ENCODE peak calls at places on chromosomes 4 and X, in four cellular contexts. One of them, this sample, is unnamed.

GRCh38 chrX:115892787-115893671 is 277.5 kb upstream of the AGTR2 start:
- DNase-seq in lung: peak; percentile 74
- DNase-seq in CD8-positive, alpha-beta memory T cell: peak; percentile 38
- DNase-seq in mammary epithelial cell: peak; percentile 73
- DNase-seq in this sample: no peak

GRCh38 chr4:156695163-156695562 is 276.4 kb downstream of the PDGFC start:
- DNase-seq in CD8-positive, alpha-beta memory T cell: no peak
- DNase-seq in lung: no peak
- DNase-seq in mammary epithelial cell: no peak
- DNase-seq in this sample: no peak

GRCh38 chr4:102423375-102423774 is 77.8 kb upstream of the NFKB1 start:
- DNase-seq in mammary epithelial cell: no peak
- DNase-seq in lung: no peak
- DNase-seq in CD8-positive, alpha-beta memory T cell: no peak
- DNase-seq in this sample: no peak

GRCh38 chr4:174553828-174554227 is 31.5 kb upstream of the HPGD start:
- DNase-seq in mammary epithelial cell: peak; percentile 72
- DNase-seq in CD8-positive, alpha-beta memory T cell: no peak
- DNase-seq in lung: no peak
- DNase-seq in this sample: no peak

GRCh38 chr4:155809835-155810234 is 51.0 kb downstream of the GUCY1B1 start:
- DNase-seq in lung: no peak
- DNase-seq in mammary epithelial cell: peak; percentile 59
- DNase-seq in CD8-positive, alpha-beta memory T cell: peak; percentile 11
- DNase-seq in this sample: no peak

GRCh38 chr4:52822583-52823477 is 39.3 kb upstream of the RASL11B start:
- DNase-seq in mammary epithelial cell: peak; percentile 85
- DNase-seq in lung: no peak
- DNase-seq in CD8-positive, alpha-beta memory T cell: no peak
- DNase-seq in this sample: no peak

GRCh38 chr4:55318135-55318534 is 27.9 kb upstream of the SRD5A3 start:
- DNase-seq in mammary epithelial cell: no peak
- DNase-seq in lung: no peak
- DNase-seq in CD8-positive, alpha-beta memory T cell: no peak
- DNase-seq in this sample: no peak

GRCh38 chr4:73844352-73844751 is 7.9 kb downstream of the CXCL6 start:
- DNase-seq in mammary epithelial cell: peak; percentile 89
- DNase-seq in lung: no peak
- DNase-seq in CD8-positive, alpha-beta memory T cell: no peak
- DNase-seq in this sample: no peak

GRCh38 chr4:8656185-8656517 is 63.6 kb downstream of the CPZ start:
- DNase-seq in CD8-positive, alpha-beta memory T cell: no peak
- DNase-seq in mammary epithelial cell: no peak
- DNase-seq in lung: no peak
- DNase-seq in this sample: no peak

GRCh38 chr4:4170596-4171150 is 56.1 kb downstream of the OTOP1 start:
- DNase-seq in mammary epithelial cell: no peak
- DNase-seq in lung: no peak
- DNase-seq in CD8-positive, alpha-beta memory T cell: no peak
- DNase-seq in this sample: no peak

GRCh38 chrX:15675490-15675921 is 10.9 kb upstream of the CLTRN start:
- DNase-seq in CD8-positive, alpha-beta memory T cell: no peak
- DNase-seq in lung: peak; percentile 90
- DNase-seq in mammary epithelial cell: peak; percentile 95
- DNase-seq in this sample: peak; percentile 91

GRCh38 chr4:111854494-111855087 is 290.7 kb upstream of the FAM241A start:
- DNase-seq in mammary epithelial cell: peak; percentile 16
- DNase-seq in CD8-positive, alpha-beta memory T cell: no peak
- DNase-seq in lung: no peak
- DNase-seq in this sample: peak; percentile 11

GRCh38 chr4:137394000-137394399 is 138.3 kb downstream of the PCDH18 start:
- DNase-seq in mammary epithelial cell: no peak
- DNase-seq in lung: no peak
- DNase-seq in CD8-positive, alpha-beta memory T cell: no peak
- DNase-seq in this sample: no peak

GRCh38 chr4:15897577-15897976 is 41.0 kb downstream of the FGFBP1 start:
- DNase-seq in CD8-positive, alpha-beta memory T cell: no peak
- DNase-seq in mammary epithelial cell: no peak
- DNase-seq in lung: no peak
- DNase-seq in this sample: no peak

GRCh38 chrX:84188320-84188834 is 378 bp upstream of the RPS6KA6 start:
- DNase-seq in mammary epithelial cell: peak; percentile 14
- DNase-seq in lung: peak; percentile 32
- DNase-seq in CD8-positive, alpha-beta memory T cell: peak; percentile 3
- DNase-seq in this sample: peak; percentile 60

GRCh38 chrX:19972984-19973383 is 17.9 kb downstream of the BCLAF3 start:
- DNase-seq in CD8-positive, alpha-beta memory T cell: no peak
- DNase-seq in mammary epithelial cell: no peak
- DNase-seq in lung: no peak
- DNase-seq in this sample: no peak

GRCh38 chr4:152535236-152535902 is 523 bp downstream of the FBXW7 start:
- DNase-seq in CD8-positive, alpha-beta memory T cell: no peak
- DNase-seq in lung: no peak
- DNase-seq in mammary epithelial cell: no peak
- DNase-seq in this sample: no peak

GRCh38 chr4:65635051-65635821 is 35.1 kb downstream of the EPHA5 start:
- DNase-seq in lung: no peak
- DNase-seq in mammary epithelial cell: no peak
- DNase-seq in CD8-positive, alpha-beta memory T cell: no peak
- DNase-seq in this sample: no peak

GRCh38 chr4:111204807-111205206 is 581.9 kb upstream of the PITX2 start:
- DNase-seq in lung: no peak
- DNase-seq in mammary epithelial cell: no peak
- DNase-seq in CD8-positive, alpha-beta memory T cell: no peak
- DNase-seq in this sample: no peak

GRCh38 chr4:24801136-24801855 is 5.9 kb downstream of the SOD3 start:
- DNase-seq in mammary epithelial cell: no peak
- DNase-seq in CD8-positive, alpha-beta memory T cell: no peak
- DNase-seq in lung: no peak
- DNase-seq in this sample: no peak

GRCh38 chrX:20217279-20217678 is 49.4 kb downstream of the RPS6KA3 start:
- DNase-seq in lung: no peak
- DNase-seq in CD8-positive, alpha-beta memory T cell: no peak
- DNase-seq in mammary epithelial cell: peak; percentile 51
- DNase-seq in this sample: no peak

GRCh38 chrX:102787283-102787682 is 66.7 kb downstream of the GPRASP3 start:
- DNase-seq in CD8-positive, alpha-beta memory T cell: no peak
- DNase-seq in lung: no peak
- DNase-seq in mammary epithelial cell: no peak
- DNase-seq in this sample: no peak

GRCh38 chr4:74127745-74128144 is 28.8 kb upstream of the CXCL2 start:
- DNase-seq in lung: no peak
- DNase-seq in mammary epithelial cell: no peak
- DNase-seq in CD8-positive, alpha-beta memory T cell: no peak
- DNase-seq in this sample: no peak

GRCh38 chr4:69321153-69321729 is 41.0 kb downstream of the UGT2B28 start:
- DNase-seq in mammary epithelial cell: peak; percentile 34
- DNase-seq in CD8-positive, alpha-beta memory T cell: no peak
- DNase-seq in lung: no peak
- DNase-seq in this sample: no peak

GRCh38 chrX:727738-728621 is 97.4 kb downstream of the SHOX start:
- DNase-seq in lung: no peak
- DNase-seq in CD8-positive, alpha-beta memory T cell: no peak
- DNase-seq in mammary epithelial cell: no peak
- DNase-seq in this sample: no peak

GRCh38 chr4:25878676-25879075 is 15.9 kb upstream of the SEL1L3 start:
- DNase-seq in lung: no peak
- DNase-seq in CD8-positive, alpha-beta memory T cell: no peak
- DNase-seq in mammary epithelial cell: no peak
- DNase-seq in this sample: no peak

GRCh38 chrX:46574337-46574940 is 874 bp downstream of the CHST7 start:
- DNase-seq in CD8-positive, alpha-beta memory T cell: no peak
- DNase-seq in lung: no peak
- DNase-seq in mammary epithelial cell: peak; percentile 34
- DNase-seq in this sample: peak; percentile 37

GRCh38 chrX:56343231-56343630 is 111.1 kb downstream of the KLF8 start:
- DNase-seq in lung: no peak
- DNase-seq in mammary epithelial cell: no peak
- DNase-seq in CD8-positive, alpha-beta memory T cell: no peak
- DNase-seq in this sample: no peak

DNA sequence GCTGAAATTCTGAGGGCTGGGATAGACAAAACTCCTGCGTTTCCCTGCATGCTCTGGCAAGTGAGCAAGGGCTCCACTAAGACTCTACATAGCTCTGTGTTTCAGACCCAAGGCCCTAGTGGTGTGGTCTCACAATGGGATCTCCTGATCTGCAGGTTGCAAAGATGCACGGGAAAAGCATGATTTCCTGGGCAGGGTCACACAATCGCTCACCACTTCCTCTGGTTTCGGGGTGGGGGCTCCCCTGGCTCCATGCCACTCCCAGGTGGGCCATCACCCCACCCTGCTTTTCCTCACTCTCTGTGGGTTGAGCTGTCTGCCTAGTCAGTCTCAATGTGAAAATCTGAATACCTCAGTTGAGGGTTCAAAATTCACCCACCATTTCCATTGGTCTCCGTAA is 111.5 kb downstream of the KLF8 start:
- DNase-seq in CD8-positive, alpha-beta memory T cell: peak; percentile 10
- DNase-seq in mammary epithelial cell: no peak
- DNase-seq in lung: no peak
- DNase-seq in this sample: no peak
- H3K9me3 ChIP-seq in CD8-positive, alpha-beta memory T cell: no peaks in the 10 kb centered on the region
- H3K9me3 ChIP-seq in mammary epithelial cell: no peaks in the 10 kb centered on the region
- H3K9me3 ChIP-seq in lung: no peaks in the 10 kb centered on the region
- H3K9me3 ChIP-seq in this sample: no peaks in the 10 kb centered on the region

GRCh38 chr4:33911951-33912350 is 2332.4 kb downstream of the ARAP2 start:
- DNase-seq in mammary epithelial cell: no peak
- DNase-seq in lung: no peak
- DNase-seq in CD8-positive, alpha-beta memory T cell: no peak
- DNase-seq in this sample: no peak
- H3K9me3 ChIP-seq in mammary epithelial cell: peaks cover 3% of the 10 kb centered on the region
- H3K9me3 ChIP-seq in lung: no peaks in the 10 kb centered on the region
- H3K9me3 ChIP-seq in CD8-positive, alpha-beta memory T cell: no peaks in the 10 kb centered on the region
- H3K9me3 ChIP-seq in this sample: no peaks in the 10 kb centered on the region

GRCh38 chr4:163592207-163592606 is 97.7 kb downstream of the TMA16 start:
- DNase-seq in lung: no peak
- DNase-seq in mammary epithelial cell: no peak
- DNase-seq in CD8-positive, alpha-beta memory T cell: no peak
- DNase-seq in this sample: no peak

GRCh38 chr4:163587867-163588266 is 93.4 kb downstream of the TMA16 start:
- DNase-seq in lung: no peak
- DNase-seq in CD8-positive, alpha-beta memory T cell: no peak
- DNase-seq in mammary epithelial cell: no peak
- DNase-seq in this sample: no peak

GRCh38 chr4:163591614-163592020 is 97.1 kb downstream of the TMA16 start:
- DNase-seq in lung: no peak
- DNase-seq in CD8-positive, alpha-beta memory T cell: no peak
- DNase-seq in mammary epithelial cell: no peak
- DNase-seq in this sample: no peak

GRCh38 chr4:163590103-163590502 is 95.6 kb downstream of the TMA16 start:
- DNase-seq in CD8-positive, alpha-beta memory T cell: no peak
- DNase-seq in mammary epithelial cell: no peak
- DNase-seq in lung: no peak
- DNase-seq in this sample: no peak

DNA sequence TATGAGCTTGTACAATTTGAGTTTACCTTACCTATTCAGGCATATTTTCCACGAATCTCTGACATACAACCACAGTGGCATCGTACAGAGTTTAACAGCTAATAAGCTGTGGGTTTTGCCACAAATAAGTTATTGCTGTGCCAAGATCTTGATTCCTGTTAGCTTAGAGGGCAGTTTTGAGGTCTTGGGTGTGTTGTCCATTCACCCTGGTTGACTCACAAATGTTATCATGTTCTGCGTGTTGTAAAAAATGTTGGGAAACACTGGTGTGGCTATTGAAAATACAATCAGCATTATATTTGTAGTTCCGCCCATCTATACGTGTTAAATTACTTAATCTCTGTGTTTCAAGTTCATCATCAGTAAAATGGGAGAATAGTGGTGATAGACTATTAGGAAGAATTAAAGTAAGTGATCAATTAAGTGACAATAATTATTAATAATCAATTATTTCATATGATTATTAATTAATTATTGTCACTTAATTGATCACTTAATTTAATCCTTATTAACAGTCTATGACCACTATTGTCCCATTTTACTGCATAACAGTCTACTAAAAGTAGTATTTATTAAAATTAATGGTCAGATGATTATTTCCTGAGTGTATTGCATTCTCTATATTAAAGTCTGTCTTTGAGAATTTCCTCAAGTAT is 96.2 kb downstream of the TMA16 start:
- DNase-seq in lung: no peak
- DNase-seq in CD8-positive, alpha-beta memory T cell: no peak
- DNase-seq in mammary epithelial cell: peak; percentile 18
- DNase-seq in this sample: no peak
- H3K9me3 ChIP-seq in lung: no peaks in the 10 kb centered on the region
- H3K9me3 ChIP-seq in CD8-positive, alpha-beta memory T cell: no peaks in the 10 kb centered on the region
- H3K9me3 ChIP-seq in mammary epithelial cell: no peaks in the 10 kb centered on the region
- H3K9me3 ChIP-seq in this sample: no peaks in the 10 kb centered on the region

GRCh38 chrX:1874416-1874815 is 259.6 kb downstream of the ASMT start:
- DNase-seq in CD8-positive, alpha-beta memory T cell: no peak
- DNase-seq in mammary epithelial cell: no peak
- DNase-seq in lung: no peak
- DNase-seq in this sample: no peak
- H3K9me3 ChIP-seq in CD8-positive, alpha-beta memory T cell: no peaks in the 10 kb centered on the region
- H3K9me3 ChIP-seq in mammary epithelial cell: peaks cover 17% of the 10 kb centered on the region
- H3K9me3 ChIP-seq in lung: peaks cover 3% of the 10 kb centered on the region
- H3K9me3 ChIP-seq in this sample: no peaks in the 10 kb centered on the region

DNA sequence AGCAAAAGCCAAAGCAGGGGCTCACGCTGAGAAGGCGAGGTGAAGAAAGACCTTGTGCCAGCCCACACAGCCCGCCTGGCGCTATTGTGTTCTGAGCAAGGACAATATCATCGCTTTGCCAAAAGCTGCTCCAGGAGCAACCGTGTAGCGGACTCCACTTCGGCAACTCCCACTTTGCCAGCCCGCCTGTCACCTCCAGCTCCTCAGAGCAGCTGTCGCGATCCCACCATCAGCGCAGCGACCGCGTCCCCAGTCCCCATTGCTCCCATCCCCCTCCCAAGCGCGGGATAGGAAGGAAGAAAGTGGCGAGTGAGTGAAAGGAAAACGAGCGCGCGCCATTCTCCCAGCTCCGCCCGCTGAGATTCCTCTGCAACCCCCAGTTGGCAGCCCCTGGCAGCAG is 759 bp downstream of the ZC4H2 start:
- DNase-seq in lung: no peak
- DNase-seq in CD8-positive, alpha-beta memory T cell: peak; percentile 13
- DNase-seq in mammary epithelial cell: peak; percentile 28
- DNase-seq in this sample: no peak
- H3K9me3 ChIP-seq in lung: no peaks in the 10 kb centered on the region
- H3K9me3 ChIP-seq in CD8-positive, alpha-beta memory T cell: no peaks in the 10 kb centered on the region
- H3K9me3 ChIP-seq in mammary epithelial cell: peaks cover 8% of the 10 kb centered on the region
- H3K9me3 ChIP-seq in this sample: no peaks in the 10 kb centered on the region

DNA sequence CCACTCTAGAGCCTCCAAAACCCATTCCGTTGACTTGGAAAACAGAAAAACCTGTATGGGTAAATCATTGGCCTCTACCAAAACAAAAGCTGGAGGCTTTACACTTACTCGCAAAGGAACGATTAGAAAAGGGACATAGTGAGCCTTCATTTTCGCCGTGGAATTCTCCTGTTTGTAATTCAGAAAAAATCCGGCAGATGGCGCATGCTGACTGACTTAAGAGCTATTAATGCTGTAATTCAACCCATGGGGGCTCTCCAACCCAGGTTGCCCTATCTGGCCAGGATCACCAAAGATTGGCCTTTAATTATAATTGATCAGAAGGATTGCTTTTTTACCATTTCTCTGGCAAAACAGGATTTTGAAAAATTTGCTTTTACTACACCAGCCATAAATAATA is 60.8 kb downstream of the ZNF732 start:
- DNase-seq in lung: peak; percentile 50
- DNase-seq in CD8-positive, alpha-beta memory T cell: peak; percentile 44
- DNase-seq in mammary epithelial cell: peak; percentile 9
- DNase-seq in this sample: no peak
- H3K9me3 ChIP-seq in lung: no peaks in the 10 kb centered on the region
- H3K9me3 ChIP-seq in CD8-positive, alpha-beta memory T cell: no peaks in the 10 kb centered on the region
- H3K9me3 ChIP-seq in mammary epithelial cell: peaks cover 6% of the 10 kb centered on the region
- H3K9me3 ChIP-seq in this sample: no peaks in the 10 kb centered on the region

This sample was measured in SJSA1.